ENCODE peak calls at places on chromosomes 4 and X, in six cellular contexts. One of them, this sample, is unnamed.

GRCh38 chr4:169207436-169208089 is 63.2 kb downstream of the SH3RF1 start:
- DNase-seq in neural progenitor cell: peak
- DNase-seq in breast epithelium: no peak
- DNase-seq in right lobe of liver: no peak
- DNase-seq in esophagus squamous epithelium: no peak
- DNase-seq in uterus: no peak
- DNase-seq in this sample: no peak

GRCh38 chr4:4853921-4854648 is 5.4 kb upstream of the MSX1 start:
- DNase-seq in esophagus squamous epithelium: no peak
- DNase-seq in neural progenitor cell: no peak
- DNase-seq in uterus: no peak
- DNase-seq in right lobe of liver: no peak
- DNase-seq in breast epithelium: no peak
- DNase-seq in this sample: peak

GRCh38 chr4:99998062-99998880 is 48.2 kb upstream of the H2AZ1 start:
- DNase-seq in right lobe of liver: no peak
- DNase-seq in neural progenitor cell: peak
- DNase-seq in uterus: no peak
- DNase-seq in esophagus squamous epithelium: no peak
- DNase-seq in breast epithelium: no peak
- DNase-seq in this sample: no peak

GRCh38 chr4:90127223-90127705 is at the start of gene CCSER1:
- DNase-seq in esophagus squamous epithelium: peak
- DNase-seq in breast epithelium: peak
- DNase-seq in neural progenitor cell: peak
- DNase-seq in right lobe of liver: peak
- DNase-seq in uterus: peak
- DNase-seq in this sample: peak

GRCh38 chr4:141409556-141409955 is 188.9 kb downstream of the ZNF330 start:
- DNase-seq in neural progenitor cell: no peak
- DNase-seq in esophagus squamous epithelium: no peak
- DNase-seq in breast epithelium: no peak
- DNase-seq in uterus: no peak
- DNase-seq in right lobe of liver: no peak
- DNase-seq in this sample: no peak

GRCh38 chr4:12446650-12447049 is 1018.0 kb upstream of the HS3ST1 start:
- DNase-seq in right lobe of liver: no peak
- DNase-seq in esophagus squamous epithelium: no peak
- DNase-seq in neural progenitor cell: no peak
- DNase-seq in uterus: no peak
- DNase-seq in breast epithelium: no peak
- DNase-seq in this sample: no peak

GRCh38 chr4:153927546-153927945 is 138.7 kb upstream of the SFRP2 start:
- DNase-seq in uterus: no peak
- DNase-seq in breast epithelium: no peak
- DNase-seq in right lobe of liver: no peak
- DNase-seq in neural progenitor cell: no peak
- DNase-seq in esophagus squamous epithelium: no peak
- DNase-seq in this sample: no peak

GRCh38 chr4:147361726-147362125 is 119.2 kb upstream of the EDNRA start:
- DNase-seq in right lobe of liver: no peak
- DNase-seq in neural progenitor cell: no peak
- DNase-seq in esophagus squamous epithelium: no peak
- DNase-seq in breast epithelium: no peak
- DNase-seq in uterus: peak
- DNase-seq in this sample: no peak

GRCh38 chr4:123939621-123940020 is 543.0 kb downstream of the SPRY1 start:
- DNase-seq in esophagus squamous epithelium: no peak
- DNase-seq in uterus: no peak
- DNase-seq in neural progenitor cell: no peak
- DNase-seq in right lobe of liver: no peak
- DNase-seq in breast epithelium: no peak
- DNase-seq in this sample: no peak

DNA sequence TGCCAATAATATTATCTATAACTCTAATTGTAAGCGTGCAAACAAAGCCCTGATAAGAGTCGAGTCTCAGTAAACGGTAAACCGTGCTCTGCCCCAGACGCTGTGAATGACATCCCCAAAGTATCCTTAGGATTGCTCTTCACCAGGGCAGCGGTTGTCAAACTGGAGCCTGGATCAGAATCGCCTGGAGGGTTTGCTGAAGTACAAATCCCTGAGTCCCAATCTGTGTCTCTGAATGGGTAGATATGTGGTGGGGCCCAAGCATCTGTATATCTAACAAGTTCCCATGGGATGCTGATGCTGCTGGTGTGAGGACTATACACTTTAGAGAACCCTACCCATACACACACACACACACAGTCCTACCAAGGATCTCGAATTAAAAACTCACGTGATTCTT is 813 bp upstream of the APBB2 start:
- DNase-seq in esophagus squamous epithelium: no peak
- DNase-seq in neural progenitor cell: no peak
- DNase-seq in uterus: no peak
- DNase-seq in breast epithelium: no peak
- DNase-seq in right lobe of liver: no peak
- DNase-seq in this sample: no peak
- H3K4me3 ChIP-seq in esophagus squamous epithelium: no peak
- H3K4me3 ChIP-seq in neural progenitor cell: no peak
- H3K4me3 ChIP-seq in uterus: no peak
- H3K4me3 ChIP-seq in breast epithelium: peak
- H3K4me3 ChIP-seq in right lobe of liver: no peak
- H3K4me3 ChIP-seq in this sample: no peak

GRCh38 chrX:150874448-150874847 is 24.0 kb downstream of the CD99L2 start:
- DNase-seq in uterus: no peak
- DNase-seq in esophagus squamous epithelium: no peak
- DNase-seq in neural progenitor cell: no peak
- DNase-seq in right lobe of liver: no peak
- DNase-seq in breast epithelium: no peak
- DNase-seq in this sample: no peak
- H3K4me3 ChIP-seq in uterus: no peak
- H3K4me3 ChIP-seq in esophagus squamous epithelium: no peak
- H3K4me3 ChIP-seq in neural progenitor cell: no peak
- H3K4me3 ChIP-seq in right lobe of liver: no peak
- H3K4me3 ChIP-seq in breast epithelium: no peak
- H3K4me3 ChIP-seq in this sample: no peak

GRCh38 chr4:26859762-26860156 is 882 bp upstream of the STIM2 start:
- DNase-seq in uterus: no peak
- DNase-seq in breast epithelium: no peak
- DNase-seq in right lobe of liver: no peak
- DNase-seq in neural progenitor cell: no peak
- DNase-seq in esophagus squamous epithelium: no peak
- DNase-seq in this sample: no peak

GRCh38 chr4:26858035-26858918 is 2.4 kb upstream of the STIM2 start:
- DNase-seq in neural progenitor cell: no peak
- DNase-seq in uterus: no peak
- DNase-seq in esophagus squamous epithelium: no peak
- DNase-seq in right lobe of liver: no peak
- DNase-seq in breast epithelium: no peak
- DNase-seq in this sample: no peak

GRCh38 chr4:26857278-26858034 is 3.2 kb upstream of the STIM2 start:
- DNase-seq in right lobe of liver: peak
- DNase-seq in neural progenitor cell: peak
- DNase-seq in breast epithelium: peak
- DNase-seq in esophagus squamous epithelium: peak
- DNase-seq in uterus: peak
- DNase-seq in this sample: peak

GRCh38 chr4:26860157-26860921 is at the start of gene STIM2:
- DNase-seq in right lobe of liver: peak
- DNase-seq in esophagus squamous epithelium: peak
- DNase-seq in breast epithelium: peak
- DNase-seq in neural progenitor cell: peak
- DNase-seq in uterus: peak
- DNase-seq in this sample: peak

DNA sequence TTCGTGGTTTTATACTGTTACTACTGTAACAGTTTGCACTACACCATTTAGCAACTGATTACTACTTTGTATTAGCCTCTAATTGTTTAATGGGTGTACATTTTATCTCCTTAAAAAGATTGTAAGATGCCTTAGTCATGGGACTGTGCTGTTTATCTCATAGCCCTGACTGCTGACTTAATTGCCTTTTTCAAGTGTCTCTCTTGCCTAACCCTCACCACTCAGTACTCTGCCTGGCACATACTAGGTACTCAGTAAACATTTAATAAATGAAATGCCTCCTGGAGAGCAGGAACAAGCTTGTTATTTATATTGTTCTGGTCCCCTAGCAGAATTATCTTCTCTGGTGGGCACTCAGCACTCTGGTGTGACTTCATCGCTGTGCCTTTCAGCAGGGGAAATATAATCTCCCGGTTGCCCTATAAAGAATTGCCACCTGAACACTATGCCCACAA is 1.7 kb upstream of the STIM2 start:
- DNase-seq in neural progenitor cell: no peak
- DNase-seq in breast epithelium: no peak
- DNase-seq in esophagus squamous epithelium: no peak
- DNase-seq in right lobe of liver: no peak
- DNase-seq in uterus: no peak
- DNase-seq in this sample: no peak
- H3K4me3 ChIP-seq in neural progenitor cell: peak
- H3K4me3 ChIP-seq in breast epithelium: peak
- H3K4me3 ChIP-seq in esophagus squamous epithelium: no peak
- H3K4me3 ChIP-seq in right lobe of liver: no peak
- H3K4me3 ChIP-seq in uterus: no peak
- H3K4me3 ChIP-seq in this sample: no peak

DNA sequence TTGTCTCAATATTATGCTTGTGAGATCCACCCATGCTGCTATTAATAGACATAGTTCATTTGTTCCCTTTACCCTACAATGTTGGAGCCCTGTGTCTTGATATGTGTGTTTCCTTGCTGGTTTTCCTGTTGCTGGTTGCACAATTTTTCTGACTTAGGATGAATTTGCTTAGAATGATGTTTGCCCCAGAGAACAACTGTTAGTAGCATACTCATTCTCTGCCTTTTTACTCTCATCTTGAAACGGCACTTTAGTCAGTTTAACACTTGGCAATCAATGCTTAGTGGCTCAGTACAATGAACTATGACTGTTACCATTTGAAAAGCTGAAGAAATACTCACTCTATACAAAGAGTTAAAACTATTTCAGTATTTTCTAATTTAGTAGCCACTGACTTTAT is 158.8 kb upstream of the NDST4 start:
- DNase-seq in neural progenitor cell: no peak
- DNase-seq in right lobe of liver: no peak
- DNase-seq in uterus: no peak
- DNase-seq in esophagus squamous epithelium: no peak
- DNase-seq in breast epithelium: no peak
- DNase-seq in this sample: no peak
- H3K4me3 ChIP-seq in neural progenitor cell: no peak
- H3K4me3 ChIP-seq in right lobe of liver: no peak
- H3K4me3 ChIP-seq in uterus: no peak
- H3K4me3 ChIP-seq in esophagus squamous epithelium: no peak
- H3K4me3 ChIP-seq in breast epithelium: no peak
- H3K4me3 ChIP-seq in this sample: no peak

GRCh38 chr4:54169176-54169575 is 59.9 kb upstream of the PDGFRA start:
- DNase-seq in esophagus squamous epithelium: no peak
- DNase-seq in uterus: no peak
- DNase-seq in right lobe of liver: no peak
- DNase-seq in breast epithelium: no peak
- DNase-seq in neural progenitor cell: no peak
- DNase-seq in this sample: no peak

GRCh38 chr4:54159543-54159942 is 59.6 kb downstream of the GSX2 start:
- DNase-seq in esophagus squamous epithelium: no peak
- DNase-seq in neural progenitor cell: no peak
- DNase-seq in right lobe of liver: no peak
- DNase-seq in uterus: no peak
- DNase-seq in breast epithelium: no peak
- DNase-seq in this sample: no peak

GRCh38 chr4:54165438-54165837 is 63.7 kb upstream of the PDGFRA start:
- DNase-seq in right lobe of liver: no peak
- DNase-seq in neural progenitor cell: no peak
- DNase-seq in uterus: no peak
- DNase-seq in breast epithelium: no peak
- DNase-seq in esophagus squamous epithelium: no peak
- DNase-seq in this sample: no peak

GRCh38 chr4:54167508-54167907 is 61.6 kb upstream of the PDGFRA start:
- DNase-seq in esophagus squamous epithelium: no peak
- DNase-seq in breast epithelium: no peak
- DNase-seq in right lobe of liver: no peak
- DNase-seq in uterus: no peak
- DNase-seq in neural progenitor cell: no peak
- DNase-seq in this sample: no peak

DNA sequence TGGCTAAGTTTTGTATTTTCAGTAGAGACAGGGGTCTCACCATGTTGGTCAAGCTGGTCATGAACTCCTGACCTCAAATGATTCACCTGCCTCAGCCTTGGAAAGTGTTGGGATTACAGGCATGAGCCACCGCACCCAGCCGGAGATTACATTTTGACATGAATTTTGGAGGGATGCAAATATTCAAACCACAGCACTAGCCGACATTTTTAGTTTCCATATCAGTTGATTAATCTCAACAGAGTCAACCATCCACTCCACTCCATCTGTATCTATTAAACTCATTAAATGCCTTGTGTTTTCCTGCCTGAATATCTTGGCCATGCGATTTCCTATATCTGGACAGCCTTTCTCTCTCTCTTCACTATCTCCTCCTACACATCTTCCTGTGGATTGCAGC is 64.1 kb upstream of the PDGFRA start:
- DNase-seq in neural progenitor cell: no peak
- DNase-seq in breast epithelium: no peak
- DNase-seq in esophagus squamous epithelium: no peak
- DNase-seq in right lobe of liver: no peak
- DNase-seq in uterus: no peak
- DNase-seq in this sample: no peak
- H3K4me3 ChIP-seq in neural progenitor cell: no peak
- H3K4me3 ChIP-seq in breast epithelium: no peak
- H3K4me3 ChIP-seq in esophagus squamous epithelium: no peak
- H3K4me3 ChIP-seq in right lobe of liver: no peak
- H3K4me3 ChIP-seq in uterus: no peak
- H3K4me3 ChIP-seq in this sample: no peak

DNA sequence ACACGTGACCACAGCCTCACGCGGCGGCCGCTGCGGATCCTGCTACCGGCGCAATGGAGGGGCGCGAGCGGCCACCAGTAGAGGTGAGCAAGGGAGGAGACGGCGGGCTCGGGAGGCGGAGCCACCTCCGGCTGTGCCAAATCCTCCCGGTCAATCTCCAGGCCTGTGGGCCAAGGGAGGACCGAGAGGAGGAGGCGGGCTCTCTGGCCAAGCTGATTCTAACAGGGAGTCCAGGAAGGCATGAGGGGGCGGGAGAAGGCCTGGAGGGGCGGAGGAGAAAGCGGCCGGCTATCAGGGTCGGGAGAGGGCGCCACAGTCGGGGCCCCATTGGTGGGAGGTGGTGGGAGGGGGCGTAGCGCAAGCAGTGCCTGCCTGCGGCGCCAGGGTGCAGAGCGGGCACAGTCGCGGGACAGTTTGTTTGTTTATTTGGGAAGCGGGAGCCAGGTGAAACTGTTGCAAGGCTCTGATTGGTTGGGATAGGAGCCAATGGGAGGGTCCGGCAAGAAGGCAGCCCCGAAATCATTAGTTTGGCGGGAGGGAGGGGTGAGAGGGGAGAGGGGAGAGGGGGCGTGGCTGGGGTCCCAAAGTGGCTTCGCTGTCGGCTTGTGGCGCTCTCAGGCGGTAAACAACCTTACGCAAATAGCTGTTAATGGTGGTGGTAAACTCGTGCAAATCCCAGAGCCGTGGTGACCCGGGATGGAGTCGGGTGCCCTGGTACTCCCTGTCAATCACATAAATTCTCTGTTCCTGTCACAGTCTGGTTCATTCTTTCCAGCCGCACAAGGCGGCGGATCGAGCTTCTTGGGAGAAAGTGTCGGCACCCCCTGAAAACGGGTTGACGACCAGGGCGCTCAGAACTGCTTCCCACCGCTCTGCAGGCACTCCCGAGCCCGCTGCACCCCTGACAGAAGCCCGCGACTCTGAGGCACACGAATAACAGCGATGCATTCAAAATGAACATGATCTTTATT is at the start of gene IRS4:
- DNase-seq in breast epithelium: no peak
- DNase-seq in neural progenitor cell: peak
- DNase-seq in esophagus squamous epithelium: no peak
- DNase-seq in uterus: peak
- DNase-seq in right lobe of liver: no peak
- DNase-seq in this sample: no peak
- H3K4me3 ChIP-seq in breast epithelium: peak
- H3K4me3 ChIP-seq in neural progenitor cell: peak
- H3K4me3 ChIP-seq in esophagus squamous epithelium: peak
- H3K4me3 ChIP-seq in uterus: peak
- H3K4me3 ChIP-seq in right lobe of liver: no peak
- H3K4me3 ChIP-seq in this sample: peak